ENCODE peak calls at places on chromosomes 7 and 10, in four cellular contexts. One of them, this sample, is unnamed.

GRCh38 chr7:134684165-134684564 is 37.5 kb downstream of the BPGM start:
- DNase-seq in Peyer's patch: no peak
- DNase-seq in prostate gland: no peak
- DNase-seq in K562: no peak
- DNase-seq in this sample: no peak

GRCh38 chr7:110448918-110449317 is 642.0 kb upstream of the LRRN3 start:
- DNase-seq in K562: no peak
- DNase-seq in Peyer's patch: no peak
- DNase-seq in prostate gland: no peak
- DNase-seq in this sample: no peak

GRCh38 chr7:91941450-91941849 is 788 bp downstream of the AKAP9 start:
- DNase-seq in Peyer's patch: peak
- DNase-seq in prostate gland: peak
- DNase-seq in K562: no peak
- DNase-seq in this sample: no peak

GRCh38 chr10:101014966-101015581 is 15.5 kb downstream of the LZTS2 start:
- DNase-seq in Peyer's patch: no peak
- DNase-seq in K562: no peak
- DNase-seq in prostate gland: no peak
- DNase-seq in this sample: no peak

GRCh38 chr7:87213801-87214200 is 5.7 kb downstream of the TMEM243 start:
- DNase-seq in K562: no peak
- DNase-seq in Peyer's patch: no peak
- DNase-seq in prostate gland: no peak
- DNase-seq in this sample: no peak

GRCh38 chr7:39624935-39625694 is 1.7 kb downstream of the RALA start:
- DNase-seq in Peyer's patch: no peak
- DNase-seq in K562: no peak
- DNase-seq in prostate gland: no peak
- DNase-seq in this sample: no peak

GRCh38 chr10:77857272-77857671 is 69.3 kb downstream of the DLG5 start:
- DNase-seq in prostate gland: peak
- DNase-seq in Peyer's patch: no peak
- DNase-seq in K562: no peak
- DNase-seq in this sample: no peak

GRCh38 chr7:63876707-63877322 is 121.8 kb upstream of the ZNF722 start:
- DNase-seq in prostate gland: no peak
- DNase-seq in Peyer's patch: no peak
- DNase-seq in K562: no peak
- DNase-seq in this sample: no peak

GRCh38 chr7:41870017-41870416 is 167.1 kb upstream of the INHBA start:
- DNase-seq in Peyer's patch: no peak
- DNase-seq in prostate gland: no peak
- DNase-seq in K562: no peak
- DNase-seq in this sample: no peak

GRCh38 chr7:1706721-1707613 is 36.9 kb downstream of the ELFN1 start:
- DNase-seq in Peyer's patch: peak
- DNase-seq in K562: no peak
- DNase-seq in prostate gland: no peak
- DNase-seq in this sample: no peak

GRCh38 chr10:123150229-123150985 is 2.5 kb downstream of the HMX2 start:
- DNase-seq in K562: no peak
- DNase-seq in prostate gland: no peak
- DNase-seq in Peyer's patch: no peak
- DNase-seq in this sample: no peak

GRCh38 chr10:117239031-117239430 is 1.9 kb upstream of the SLC18A2 start:
- DNase-seq in prostate gland: no peak
- DNase-seq in Peyer's patch: peak
- DNase-seq in K562: no peak
- DNase-seq in this sample: no peak

GRCh38 chr10:119104653-119105024 is 726 bp downstream of the DENND10 start:
- DNase-seq in prostate gland: no peak
- DNase-seq in Peyer's patch: no peak
- DNase-seq in K562: no peak
- DNase-seq in this sample: no peak

GRCh38 chr10:14389981-14390590 is 59.4 kb upstream of the FRMD4A start:
- DNase-seq in prostate gland: no peak
- DNase-seq in K562: no peak
- DNase-seq in Peyer's patch: no peak
- DNase-seq in this sample: no peak

GRCh38 chr10:13528875-13529713 is at the start of gene BEND7:
- DNase-seq in prostate gland: no peak
- DNase-seq in K562: peak
- DNase-seq in Peyer's patch: no peak
- DNase-seq in this sample: no peak

GRCh38 chr10:132471484-132471883 is 66.1 kb upstream of the INPP5A start:
- DNase-seq in prostate gland: no peak
- DNase-seq in Peyer's patch: no peak
- DNase-seq in K562: no peak
- DNase-seq in this sample: no peak

GRCh38 chr10:52927678-52928077 is 155.1 kb upstream of the MBL2 start:
- DNase-seq in K562: no peak
- DNase-seq in Peyer's patch: no peak
- DNase-seq in prostate gland: no peak
- DNase-seq in this sample: no peak

GRCh38 chr7:94655884-94656657 is at the start of gene SGCE:
- DNase-seq in Peyer's patch: peak
- DNase-seq in prostate gland: peak
- DNase-seq in K562: peak
- DNase-seq in this sample: no peak

GRCh38 chr7:134723904-134724303 is 55.5 kb upstream of the CALD1 start:
- DNase-seq in prostate gland: no peak
- DNase-seq in K562: no peak
- DNase-seq in Peyer's patch: no peak
- DNase-seq in this sample: no peak

GRCh38 chr7:6489612-6490011 is 41.9 kb upstream of the DAGLB start:
- DNase-seq in prostate gland: no peak
- DNase-seq in K562: peak
- DNase-seq in Peyer's patch: no peak
- DNase-seq in this sample: no peak

GRCh38 chr10:59748834-59749233 is 4.4 kb downstream of the MRLN start:
- DNase-seq in Peyer's patch: peak
- DNase-seq in K562: no peak
- DNase-seq in prostate gland: no peak
- DNase-seq in this sample: peak

GRCh38 chr7:27188666-27189559 is 3.9 kb upstream of the HOXA11 start:
- DNase-seq in K562: no peak
- DNase-seq in Peyer's patch: peak
- DNase-seq in prostate gland: peak
- DNase-seq in this sample: no peak
- TF ChIP-seq POLR2A in K562: no peak
- TF ChIP-seq POLR2A in Peyer's patch: no peak
- TF ChIP-seq POLR2A in prostate gland: peak
- TF ChIP-seq POLR2A in this sample: no peak

DNA sequence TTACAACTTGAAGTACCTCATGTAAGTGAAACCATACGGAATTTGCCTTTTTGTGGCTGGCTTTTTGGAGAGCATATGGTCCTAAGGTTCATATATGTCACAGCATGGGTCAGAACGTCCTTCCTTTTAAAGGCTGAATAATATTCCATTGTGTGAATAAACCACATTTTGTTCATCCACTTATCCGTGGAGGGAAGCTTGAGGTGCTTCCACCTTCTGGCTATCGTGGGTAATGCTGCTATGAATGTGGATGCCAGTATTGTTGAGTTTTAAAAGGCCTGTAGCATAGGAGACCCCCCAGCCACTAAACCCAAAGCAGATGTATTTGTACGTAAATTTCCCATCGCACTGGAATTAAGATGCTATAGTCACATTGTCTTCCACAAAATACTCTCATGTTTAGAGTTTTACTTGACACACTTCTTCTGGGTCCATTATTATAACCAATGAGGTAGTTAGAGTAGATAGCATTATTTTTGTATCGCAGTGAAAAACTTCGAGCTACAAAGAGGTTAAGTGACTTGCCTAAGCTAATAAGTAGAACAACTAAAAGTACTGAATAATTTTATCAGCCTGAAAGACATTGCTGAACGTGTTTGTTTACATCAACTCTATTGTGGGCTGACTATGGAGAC is 182.9 kb upstream of the CTBP2 start:
- DNase-seq in prostate gland: no peak
- DNase-seq in K562: no peak
- DNase-seq in Peyer's patch: peak
- DNase-seq in this sample: no peak
- H3K4me3 ChIP-seq in prostate gland: no peak
- H3K4me3 ChIP-seq in K562: no peak
- H3K4me3 ChIP-seq in Peyer's patch: no peak
- H3K4me3 ChIP-seq in this sample: no peak

DNA sequence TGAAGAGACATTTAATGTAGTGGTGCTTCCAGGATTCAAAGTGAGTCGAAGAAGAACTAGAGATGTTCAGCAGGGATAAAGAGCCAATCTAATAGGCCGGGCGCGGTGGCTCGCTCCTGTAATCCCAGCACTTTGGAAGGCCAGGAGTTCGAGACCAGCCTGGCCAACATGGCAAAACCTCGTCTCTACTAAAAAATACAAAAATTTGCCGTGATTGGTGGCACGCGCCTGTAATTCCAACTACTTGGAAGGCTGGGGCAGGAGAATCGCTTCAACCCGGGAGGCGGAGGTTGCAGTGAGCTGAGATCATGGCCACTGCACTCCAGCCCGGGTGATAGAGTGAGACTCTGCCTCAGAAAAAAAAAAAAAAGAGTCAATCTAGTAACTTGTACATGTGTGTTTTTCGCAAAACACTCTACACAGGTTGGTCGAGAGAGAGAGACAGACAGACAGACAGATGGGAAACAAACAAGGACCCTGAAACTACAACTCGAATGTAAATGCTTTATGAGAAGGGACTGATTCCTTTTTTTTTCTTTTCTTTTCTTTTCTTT is 775 bp downstream of the ABCB8 start:
- DNase-seq in Peyer's patch: no peak
- DNase-seq in K562: no peak
- DNase-seq in prostate gland: no peak
- DNase-seq in this sample: no peak
- H3K27ac ChIP-seq in Peyer's patch: peak
- H3K27ac ChIP-seq in K562: peak
- H3K27ac ChIP-seq in prostate gland: peak
- H3K27ac ChIP-seq in this sample: peak

GRCh38 chr7:76292206-76292573 is 10.3 kb upstream of the HSPB1 start:
- DNase-seq in prostate gland: no peak
- DNase-seq in Peyer's patch: no peak
- DNase-seq in K562: no peak
- DNase-seq in this sample: no peak
- TF ChIP-seq POLR2A in prostate gland: no peak
- TF ChIP-seq POLR2A in Peyer's patch: no peak
- TF ChIP-seq POLR2A in K562: no peak
- TF ChIP-seq POLR2A in this sample: no peak